ENCODE peak calls at places on chromosome 3, in seven cellular contexts. V is HepG2, O is SK-N-SH, F is H1, K is GM12878, Z is HCT116, I is K562. R is an unnamed sample.
A peak's percentile ranks its signal among the peaks of the same experiment; 100 is the strongest.

GRCh38 chr3:123409443-123410148 is 39.3 kb downstream of the ADCY5 start:
- DNase-seq in V (no peak), O (no peak), F (no peak), K (no peak), Z (no peak), I (no peak), R (no peak)

GRCh38 chr3:15527031-15527459 is 5.5 kb upstream of the COLQ start:
- DNase-seq in V (peak; percentile 16), O (peak; percentile 84), F (peak; percentile 76), K (no peak), Z (no peak), I (peak; percentile 20), R (no peak)

GRCh38 chr3:142272200-142272891 is 47.0 kb upstream of the GK5 start:
- DNase-seq in V (no peak), O (no peak), F (no peak), K (no peak), Z (no peak), I (no peak), R (no peak)

GRCh38 chr3:194283218-194284006 is 67.7 kb downstream of the CPN2 start:
- DNase-seq in V (no peak), O (no peak), F (no peak), K (no peak), Z (no peak), I (no peak), R (no peak)

GRCh38 chr3:186052096-186052495 is 56.8 kb downstream of the ETV5 start:
- DNase-seq in V (no peak), O (no peak), F (no peak), K (no peak), Z (no peak), I (no peak), R (no peak)

GRCh38 chr3:40116478-40117162 is 192.9 kb upstream of the EIF1B start:
- DNase-seq in V (no peak), O (no peak), F (no peak), K (no peak), Z (no peak), I (no peak), R (peak; percentile 38)

GRCh38 chr3:123871946-123872345 is 12.2 kb downstream of the MYLK start:
- DNase-seq in V (no peak), O (no peak), F (no peak), K (no peak), Z (no peak), I (no peak), R (peak; percentile 45)

GRCh38 chr3:15007681-15008141 is 57.4 kb downstream of the MRPS25 start:
- DNase-seq in V (no peak), O (no peak), F (no peak), K (no peak), Z (no peak), I (no peak), R (no peak)

GRCh38 chr3:143643905-143644304 is 204.4 kb downstream of the SLC9A9 start:
- DNase-seq in V (no peak), O (no peak), F (no peak), K (no peak), Z (no peak), I (no peak), R (no peak)

GRCh38 chr3:153399636-153400035 is 237.6 kb downstream of the RAP2B start:
- DNase-seq in V (no peak), O (no peak), F (no peak), K (no peak), Z (no peak), I (no peak), R (no peak)

GRCh38 chr3:36800533-36801116 is 36.3 kb upstream of the DCLK3 start:
- DNase-seq in V (no peak), O (no peak), F (no peak), K (no peak), Z (no peak), I (no peak), R (no peak)

GRCh38 chr3:126309162-126309561 is 48.0 kb downstream of the KLF15 start:
- DNase-seq in V (no peak), O (no peak), F (no peak), K (no peak), Z (no peak), I (peak; percentile 17), R (no peak)

GRCh38 chr3:151439652-151440125 is 21.2 kb downstream of the IGSF10 start:
- DNase-seq in V (peak; percentile 49), O (peak; percentile 50), F (no peak), K (no peak), Z (peak; percentile 53), I (peak; percentile 67), R (peak; percentile 65)

GRCh38 chr3:128497305-128498126 is 4.5 kb upstream of the GATA2 start:
- DNase-seq in V (no peak), O (peak; percentile 95), F (peak; percentile 97), K (no peak), Z (no peak), I (peak; percentile 92), R (peak; percentile 52)

GRCh38 chr3:83843716-83844115 is 1115.1 kb upstream of the CADM2 start:
- DNase-seq in V (no peak), O (no peak), F (no peak), K (no peak), Z (no peak), I (no peak), R (no peak)

GRCh38 chr3:49244589-49245205 is 32.3 kb downstream of the C3orf62 start:
- DNase-seq in V (no peak), O (no peak), F (no peak), K (no peak), Z (no peak), I (peak; percentile 25), R (no peak)

GRCh38 chr3:17133637-17134545 is 249.1 kb downstream of the PLCL2 start:
- DNase-seq in V (no peak), O (no peak), F (no peak), K (no peak), Z (no peak), I (no peak), R (no peak)

GRCh38 chr3:178246004-178246403 is 290.2 kb upstream of the KCNMB2 start:
- DNase-seq in V (no peak), O (no peak), F (no peak), K (no peak), Z (no peak), I (no peak), R (no peak)

GRCh38 chr3:123816673-123817207 is 67.4 kb downstream of the MYLK start:
- DNase-seq in V (no peak), O (no peak), F (no peak), K (no peak), Z (no peak), I (no peak), R (no peak)

DNA sequence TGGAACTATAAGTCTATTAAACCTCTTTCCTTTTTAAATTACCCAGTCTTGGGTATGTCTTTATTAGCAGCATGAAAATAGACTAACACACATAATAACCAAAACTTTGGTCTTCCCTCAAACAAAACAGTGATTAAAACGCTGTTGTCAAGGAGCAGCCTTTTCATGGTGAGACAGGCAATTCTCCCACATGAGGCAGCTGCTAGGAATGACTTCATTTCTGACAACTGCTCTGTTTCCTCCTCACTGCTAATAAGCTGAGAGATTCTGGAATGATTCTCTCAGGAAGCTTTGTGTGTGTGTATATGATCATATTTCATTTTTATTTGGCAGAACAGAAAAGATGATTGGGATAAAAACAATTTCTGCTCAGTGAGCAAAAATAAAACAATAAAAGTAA is 580.6 kb upstream of the ADAMTS9 start:
- DNase-seq in V (no peak), O (no peak), F (no peak), K (no peak), Z (no peak), I (no peak), R (no peak)
- H2AFZ ChIP-seq in V (no peak overlapping the region), O (no peak overlapping the region), F (no peak overlapping the region), K (no peak overlapping the region), Z (no peak overlapping the region), I (no peak overlapping the region), R (no peak overlapping the region)

GRCh38 chr3:184506579-184506978 is 55.0 kb upstream of the EPHB3 start:
- DNase-seq in V (no peak), O (no peak), F (no peak), K (no peak), Z (no peak), I (no peak), R (peak; percentile 53)

GRCh38 chr3:184512621-184513020 is 49.0 kb upstream of the EPHB3 start:
- DNase-seq in V (no peak), O (no peak), F (no peak), K (no peak), Z (no peak), I (no peak), R (no peak)

GRCh38 chr3:184505479-184505878 is 56.1 kb upstream of the EPHB3 start:
- DNase-seq in V (no peak), O (no peak), F (no peak), K (no peak), Z (no peak), I (no peak), R (no peak)

GRCh38 chr3:184511741-184512140 is 49.8 kb upstream of the EPHB3 start:
- DNase-seq in V (no peak), O (no peak), F (no peak), K (no peak), Z (no peak), I (no peak), R (no peak)

DNA sequence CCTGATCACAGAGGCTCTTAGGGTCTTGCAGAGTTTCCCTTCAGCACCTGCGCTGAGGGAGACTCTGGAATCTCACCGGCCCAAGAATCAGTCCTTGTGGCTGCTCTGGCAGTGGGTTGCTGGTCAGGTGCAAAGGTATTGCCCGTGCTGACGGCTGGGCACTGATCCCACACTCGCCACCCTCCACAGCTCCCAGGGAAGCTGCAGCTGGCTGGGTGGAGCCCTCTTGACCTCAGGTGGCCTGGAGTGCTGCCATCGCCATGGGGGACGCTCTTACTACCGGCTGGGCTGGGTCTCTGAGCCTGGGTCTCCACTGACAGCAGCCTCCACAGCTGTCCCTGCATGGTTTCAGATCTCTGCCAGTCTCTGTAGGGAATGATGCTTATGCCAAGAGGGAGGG is 52.6 kb upstream of the EPHB3 start:
- DNase-seq in V (no peak), O (no peak), F (no peak), K (no peak), Z (no peak), I (no peak), R (no peak)
- TF ChIP-seq MAX in V (no peak), O (no peak), F (no peak), K (no peak), Z (no peak), I (no peak), R (no peak)

GRCh38 chr3:72889310-72890165 is 1.7 kb downstream of the GXYLT2 start:
- DNase-seq in V (no peak), O (no peak), F (no peak), K (no peak), Z (no peak), I (no peak), R (no peak)

GRCh38 chr3:72892870-72893269 is 5.0 kb downstream of the GXYLT2 start:
- DNase-seq in V (peak; percentile 33), O (peak; percentile 40), F (peak; percentile 81), K (no peak), Z (no peak), I (peak; percentile 64), R (no peak)

GRCh38 chr3:72891053-72891855 is 3.4 kb downstream of the GXYLT2 start:
- DNase-seq in V (peak; percentile 46), O (peak; percentile 63), F (no peak), K (no peak), Z (no peak), I (peak; percentile 48), R (no peak)

GRCh38 chr3:72890166-72890925 is 2.5 kb downstream of the GXYLT2 start:
- DNase-seq in V (peak; percentile 11), O (no peak), F (no peak), K (no peak), Z (no peak), I (no peak), R (no peak)

GRCh38 chr3:72892081-72892763 is 4.4 kb downstream of the GXYLT2 start:
- DNase-seq in V (peak; percentile 56), O (no peak), F (no peak), K (no peak), Z (no peak), I (no peak), R (no peak)
- TF ChIP-seq POLR2AphosphoS5 in V (no peak), O (peak; percentile 16), F (no peak), K (no peak), Z (no peak), I (no peak), R (no peak)

GRCh38 chr3:141242035-141242721 is 10.6 kb downstream of the PXYLP1 start:
- DNase-seq in V (no peak), O (no peak), F (no peak), K (no peak), Z (no peak), I (no peak), R (no peak)
- H2AFZ ChIP-seq in V (no peak overlapping the region), O (no peak overlapping the region), F (no peak overlapping the region), K (no peak overlapping the region), Z (no peak overlapping the region), I (no peak overlapping the region), R (no peak overlapping the region)